ENCODE peak calls at places on chromosomes 7 and 10, in six cellular contexts. S is GM12864, H is endothelial cell, N is heart left ventricle, Y is neural crest cell, I is bronchial epithelial cell. U is an unnamed sample.
A peak's percentile ranks its signal among the peaks of the same experiment; 100 is the strongest.

GRCh38 chr7:49513939-49514338 is 259.5 kb upstream of the VWC2 start:
- DNase-seq in Y (no peak), H (no peak), S (no peak), N (no peak), I (no peak), U (no peak)

GRCh38 chr10:74011762-74012161 is 13.8 kb downstream of the VCL start:
- DNase-seq in H (no peak), I (peak; percentile 65), Y (no peak), S (no peak), N (no peak), U (no peak)

GRCh38 chr7:16939161-16939560 is 57.4 kb upstream of the AGR3 start:
- DNase-seq in N (no peak), S (no peak), I (peak; percentile 65), Y (no peak), H (no peak), U (no peak)

GRCh38 chr10:24456319-24456718 is 247.4 kb downstream of the KIAA1217 start:
- DNase-seq in S (no peak), H (no peak), Y (no peak), N (no peak), I (peak; percentile 98), U (no peak)

GRCh38 chr10:117360994-117361667 is 14.1 kb downstream of the PDZD8 start:
- DNase-seq in Y (no peak), H (no peak), I (peak; percentile 45), S (no peak), N (no peak), U (no peak)

GRCh38 chr10:108434818-108435217 is 1270.3 kb upstream of the SORCS1 start:
- DNase-seq in H (no peak), I (no peak), S (no peak), N (no peak), Y (no peak), U (no peak)

GRCh38 chr10:77431209-77431611 is 206.4 kb downstream of the KCNMA1 start:
- DNase-seq in Y (no peak), H (no peak), I (no peak), S (no peak), N (no peak), U (no peak)

GRCh38 chr10:65194131-65194530 is 1672.9 kb downstream of the REEP3 start:
- DNase-seq in Y (no peak), H (no peak), I (peak; percentile 51), S (no peak), N (no peak), U (no peak)

GRCh38 chr7:2510130-2510776 is 9.3 kb upstream of the LFNG start:
- DNase-seq in I (no peak), H (no peak), N (no peak), Y (no peak), S (no peak), U (no peak)

GRCh38 chr10:87842776-87843497 is 20.4 kb downstream of the KLLN start:
- DNase-seq in S (no peak), I (peak; percentile 88), N (no peak), H (no peak), Y (no peak), U (no peak)

DNA sequence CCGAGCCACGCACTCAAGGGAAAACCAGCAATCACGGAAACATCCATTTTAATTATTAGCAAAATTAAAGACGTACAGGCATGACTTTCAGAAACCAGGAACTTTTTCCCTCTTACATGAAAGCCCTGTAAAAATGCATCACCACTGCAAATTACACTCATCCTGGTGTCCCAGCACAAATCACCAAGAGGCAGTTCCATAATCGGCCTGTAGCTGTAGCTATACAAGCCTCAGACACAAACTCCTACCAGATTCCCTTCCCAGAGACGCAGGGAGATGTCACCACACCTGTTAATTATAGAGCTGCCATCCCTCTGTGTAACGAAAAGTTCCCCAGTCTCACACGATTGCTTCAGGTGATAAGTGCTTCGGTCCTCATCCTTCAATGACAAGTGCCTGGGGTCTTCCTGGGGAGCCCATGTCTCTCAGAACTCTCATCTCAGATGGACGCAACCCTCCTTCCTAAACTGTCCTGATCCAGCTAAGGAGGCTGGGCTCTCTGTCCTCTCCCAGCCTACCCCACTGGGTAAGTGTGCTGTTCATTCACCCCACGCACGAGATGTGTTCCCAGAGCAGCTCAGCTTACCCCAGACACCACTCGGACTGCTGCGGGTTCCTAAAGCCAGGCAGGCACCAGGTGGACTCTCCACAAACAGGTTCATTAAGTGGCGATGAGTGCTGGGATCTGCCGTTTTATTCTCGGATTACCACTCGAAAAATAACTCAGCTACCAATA is 5.9 kb downstream of the FGFR2 start:
- DNase-seq in H (no peak), S (no peak), Y (no peak), I (no peak), N (no peak), U (no peak)
- TF ChIP-seq CTCF in H (peak; percentile 20), S (no peak), Y (peak; percentile 46), I (peak; percentile 47), N (no peak), U (no peak)

DNA sequence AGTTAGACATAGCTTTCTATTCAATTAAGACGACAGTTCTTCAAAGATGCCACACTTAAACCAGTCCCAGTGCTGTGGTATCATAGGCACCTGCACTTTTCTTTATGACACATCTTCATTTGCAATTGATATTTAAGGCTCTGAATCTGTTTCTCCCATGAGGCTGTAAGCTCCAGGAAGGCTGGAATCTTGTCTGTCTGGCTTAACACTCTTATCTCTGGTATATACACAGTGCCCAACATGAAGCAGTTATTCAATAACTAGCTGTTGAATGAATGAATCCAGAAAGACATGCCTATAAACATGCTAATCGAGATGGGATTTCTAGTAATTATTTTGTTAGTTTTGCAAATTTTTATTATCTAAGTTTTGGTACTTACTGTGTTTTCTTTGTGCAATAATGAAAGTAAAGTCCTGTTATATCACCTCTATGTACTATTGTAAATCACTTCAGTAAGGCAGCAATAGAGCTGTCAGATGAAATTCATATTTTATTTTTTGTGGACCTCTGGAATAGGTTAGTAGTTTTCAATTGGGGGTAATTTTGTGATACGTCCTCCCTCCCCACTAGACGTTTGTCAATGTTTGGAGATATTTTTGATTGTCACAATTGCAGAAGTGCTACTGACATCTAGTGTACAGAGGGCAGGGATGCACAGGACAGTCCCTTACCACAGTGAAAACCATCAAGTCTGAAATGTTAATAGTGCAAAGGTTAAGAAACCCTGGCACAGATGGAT is 51.3 kb upstream of the STEAP4 start:
- DNase-seq in I (peak; percentile 46), S (no peak), N (no peak), H (no peak), Y (no peak), U (no peak)
- TF ChIP-seq CTCF in I (peak; percentile 66), S (peak; percentile 55), N (peak; percentile 80), H (no peak), Y (peak; percentile 54), U (peak; percentile 68)

GRCh38 chr7:71267734-71268133 is 135.8 kb downstream of the GALNT17 start:
- DNase-seq in S (no peak), N (no peak), Y (no peak), H (no peak), I (no peak), U (no peak)
- TF ChIP-seq CTCF in S (no peak), N (no peak), Y (no peak), H (no peak), I (no peak), U (no peak)

DNA sequence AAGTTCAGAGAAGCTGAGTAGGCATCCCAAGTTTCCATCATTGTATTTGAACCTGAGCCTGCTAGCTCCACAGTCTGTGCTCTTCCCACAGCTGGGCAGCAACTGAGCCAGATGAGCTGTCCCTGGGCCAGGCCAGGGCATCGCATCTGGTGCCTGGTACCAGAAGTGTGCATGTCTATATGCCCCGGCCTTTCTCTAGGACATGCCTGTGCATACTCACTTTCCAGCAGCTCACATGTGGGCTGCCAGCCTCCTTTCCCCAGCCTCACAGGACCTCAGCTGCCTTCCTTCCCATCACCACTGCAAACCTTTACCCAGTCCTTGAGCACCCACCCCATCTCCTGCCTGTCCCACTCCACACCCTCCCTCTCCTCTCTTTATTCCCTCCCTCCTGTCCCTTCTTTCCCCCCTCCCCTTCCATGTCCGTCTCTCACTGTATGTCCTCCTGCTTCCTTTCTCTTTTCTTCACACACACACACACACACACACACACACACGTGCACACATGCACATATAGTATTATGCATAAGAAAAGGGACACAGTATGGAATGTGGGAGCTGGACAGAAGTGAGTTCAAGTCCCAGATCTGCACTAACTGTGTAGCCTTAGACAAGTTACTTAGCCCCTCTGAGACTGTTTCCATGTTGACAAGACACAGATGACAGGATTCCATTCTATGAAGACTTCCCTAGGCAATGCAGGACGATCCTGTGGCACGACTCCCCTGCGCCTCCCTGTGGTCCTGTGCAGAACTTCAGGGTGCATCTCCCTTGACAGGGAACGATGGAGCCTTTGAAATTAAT is 10.9 kb downstream of the CDHR1 start:
- DNase-seq in H (peak; percentile 82), Y (peak; percentile 74), I (peak; percentile 56), S (peak; percentile 24), N (peak; percentile 75), U (peak; percentile 77)
- TF ChIP-seq CTCF in H (peak; percentile 58), Y (peak; percentile 78), I (peak; percentile 95), S (peak; percentile 98), N (peak; percentile 50), U (peak; percentile 93)

DNA sequence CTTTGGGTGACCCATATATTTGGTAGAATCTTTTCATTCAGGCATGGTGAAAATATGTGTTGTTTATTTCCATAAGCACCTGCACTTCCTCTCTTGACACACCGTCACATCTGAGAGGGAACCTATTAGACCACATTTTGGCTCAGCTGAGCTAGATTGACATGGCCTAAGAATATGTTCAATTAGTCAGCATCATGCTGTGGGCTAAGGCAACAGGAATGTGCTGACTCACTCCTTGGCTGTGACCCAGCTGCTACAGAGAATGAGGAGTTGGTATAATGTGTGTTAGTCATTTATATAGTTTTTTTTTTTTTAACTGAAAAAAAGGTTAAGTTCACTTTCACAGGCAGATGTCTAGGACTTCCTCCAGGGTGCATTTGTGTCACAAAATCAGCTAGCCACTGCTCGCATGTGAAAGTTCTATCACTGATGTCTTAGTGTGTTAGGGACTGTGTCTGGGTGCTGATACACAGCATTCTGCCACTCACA is 180.6 kb downstream of the SEMA3E start:
- DNase-seq in Y (no peak), I (peak; percentile 99), H (no peak), S (peak; percentile 44), N (peak; percentile 63), U (peak; percentile 12)
- TF ChIP-seq CTCF in Y (no peak), I (no peak), H (no peak), S (no peak), N (no peak), U (no peak)

DNA sequence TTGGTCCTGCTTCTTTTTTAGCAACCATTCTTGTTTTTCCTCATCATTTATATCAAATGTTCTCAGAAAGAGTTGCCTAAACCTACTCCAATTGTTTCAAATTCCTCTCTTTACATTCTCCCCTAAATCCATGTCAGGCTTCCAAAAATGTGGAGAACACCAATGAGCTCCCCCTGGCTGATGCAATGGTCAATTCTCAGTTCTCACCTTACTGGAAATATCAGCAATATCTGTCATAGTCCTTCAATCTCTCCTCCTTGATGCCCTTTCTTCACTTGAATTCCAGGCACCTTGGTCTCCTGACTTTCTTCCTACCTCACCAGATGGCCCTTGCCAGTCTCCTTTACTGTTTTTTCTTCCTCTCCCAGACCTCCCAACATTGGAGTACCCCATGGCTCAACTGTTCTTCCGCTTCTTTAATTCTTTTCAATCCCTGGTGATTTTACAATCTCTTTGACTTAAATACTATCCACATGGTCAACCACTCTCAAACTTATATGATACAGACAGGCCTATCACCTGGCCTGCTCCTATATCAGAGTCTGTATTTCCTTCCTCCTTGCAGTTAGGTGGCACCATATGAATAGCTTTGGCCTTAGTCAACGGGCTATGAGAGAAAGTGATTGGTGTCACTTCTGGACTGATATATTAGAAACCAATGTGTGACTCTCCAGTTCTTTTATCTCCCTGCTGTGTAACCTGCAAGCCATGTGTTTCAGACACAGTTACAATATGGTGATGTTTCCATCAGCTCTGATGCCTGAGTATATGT is 47.4 kb upstream of the CAV2 start:
- DNase-seq in H (no peak), I (no peak), Y (no peak), N (no peak), S (no peak), U (no peak)
- TF ChIP-seq CTCF in H (no peak), I (no peak), Y (no peak), N (peak; percentile 16), S (no peak), U (no peak)

U was measured in GM10248.